ENCODE peak calls at places on chromosomes 4 and X, in seven cellular contexts. P is stimulated activated naive CD8-positive, alpha-beta T cell treated with anti-CD3 and anti-CD28 coated beads, Interleukin-15, amount 100 ng/mL, for 72 hours; G is retinal pigment epithelial cell; S is HTR-8/SVneo; B is MM.1S; C is glutamatergic neuron; T is heart right ventricle. O is an unnamed sample.

GRCh38 chrX:45232139-45232538 is 31.5 kb upstream of the DIPK2B start:
- DNase-seq in P (no peak), G (no peak), S (no peak), B (no peak), C (no peak), T (no peak), O (no peak)

GRCh38 chr4:145587088-145587487 is 32.1 kb upstream of the MMAA start:
- DNase-seq in P (no peak), G (no peak), S (no peak), B (no peak), C (no peak), T (no peak), O (no peak)

GRCh38 chrX:6226646-6227444 is 1.8 kb downstream of the NLGN4X start:
- DNase-seq in P (no peak), G (no peak), S (no peak), B (no peak), C (peak; percentile 68), T (peak; percentile 13), O (no peak)

GRCh38 chr4:102809691-102810090 is 17.7 kb downstream of the UBE2D3 start:
- DNase-seq in P (no peak), G (no peak), S (no peak), B (no peak), C (no peak), T (no peak), O (no peak)

GRCh38 chr4:40357738-40358137 is 22.6 kb downstream of the CHRNA9 start:
- DNase-seq in P (no peak), G (no peak), S (no peak), B (no peak), C (no peak), T (no peak), O (no peak)

GRCh38 chrX:19535481-19535880 is 20.2 kb upstream of the MAP3K15 start:
- DNase-seq in P (no peak), G (no peak), S (no peak), B (peak; percentile 48), C (no peak), T (no peak), O (peak; percentile 8)

GRCh38 chrX:148961990-148962389 is 461.6 kb downstream of the AFF2 start:
- DNase-seq in P (no peak), G (no peak), S (no peak), B (no peak), C (no peak), T (no peak), O (no peak)

GRCh38 chrX:26952213-26952612 is 510.9 kb downstream of the PPP4R3C start:
- DNase-seq in P (no peak), G (peak; percentile 32), S (peak; percentile 26), B (no peak), C (no peak), T (no peak), O (no peak)

GRCh38 chr4:109398928-109399327 is 34.7 kb upstream of the SEC24B start:
- DNase-seq in P (no peak), G (no peak), S (no peak), B (no peak), C (no peak), T (no peak), O (no peak)

GRCh38 chr4:15291133-15291532 is 136.7 kb upstream of the C1QTNF7 start:
- DNase-seq in P (no peak), G (no peak), S (no peak), B (no peak), C (no peak), T (no peak), O (no peak)

GRCh38 chr4:48905363-48906015 is 1.1 kb downstream of the OCIAD2 start:
- DNase-seq in P (no peak), G (peak; percentile 54), S (peak; percentile 49), B (no peak), C (no peak), T (no peak), O (peak; percentile 68)

GRCh38 chr4:133147365-133147821 is 1.7 kb upstream of the PCDH10 start:
- DNase-seq in P (no peak), G (no peak), S (no peak), B (no peak), C (no peak), T (no peak), O (no peak)

O was measured in RWPE1.